ENCODE peak calls at places on chromosomes 5 and 9, in ten cellular contexts. H is nephron progenitor cell, P is Daoy, F is RPMI7951, X is neuronal stem cell, I is GM12864, Z is NCI-H1436 treated with DMSO at 0.1 percent for 48 hours, M is GM23338, N is omental fat pad, S is choroid plexus epithelial cell. U is an unnamed sample.

GRCh38 chr9:37988602-37989001 is 80.4 kb downstream of the SHB start:
- DNase-seq in H (no peak), P (no peak), F (no peak), X (no peak), I (no peak), Z (no peak), M (no peak), N (no peak), S (no peak), U (no peak)

GRCh38 chr9:22088372-22089063 is 79.4 kb upstream of the CDKN2B start:
- DNase-seq in H (no peak), P (no peak), F (no peak), X (no peak), I (no peak), Z (no peak), M (no peak), N (no peak), S (no peak), U (no peak)

GRCh38 chr9:237858-238345 is 23.2 kb downstream of the DOCK8 start:
- DNase-seq in H (no peak), P (no peak), F (no peak), X (no peak), I (no peak), Z (no peak), M (no peak), N (no peak), S (no peak), U (no peak)

GRCh38 chr5:119913425-119913824 is 284.1 kb downstream of the FAM170A start:
- DNase-seq in H (no peak), P (no peak), F (no peak), X (no peak), I (no peak), Z (no peak), M (peak; percentile 13), N (no peak), S (no peak), U (no peak)

GRCh38 chr5:151678146-151678545 is 8.6 kb downstream of the SPARC start:
- DNase-seq in H (no peak), P (no peak), F (peak; percentile 59), X (no peak), I (no peak), Z (no peak), M (no peak), N (no peak), S (peak; percentile 70), U (no peak)

GRCh38 chr9:81631213-81631745 is 58.1 kb downstream of the TLE1 start:
- DNase-seq in H (no peak), P (no peak), F (no peak), X (no peak), I (no peak), Z (no peak), M (no peak), N (no peak), S (no peak), U (no peak)

GRCh38 chr5:27311544-27311943 is 273.2 kb upstream of the CDH9 start:
- DNase-seq in H (no peak), P (no peak), F (peak; percentile 43), X (no peak), I (no peak), Z (no peak), M (peak; percentile 9), N (no peak), S (peak; percentile 48), U (no peak)

GRCh38 chr5:139667001-139667729 is 19.0 kb downstream of the CXXC5 start:
- DNase-seq in H (no peak), P (peak; percentile 78), F (peak; percentile 29), X (no peak), I (no peak), Z (no peak), M (no peak), N (no peak), S (no peak), U (no peak)

GRCh38 chr9:93268551-93269314 is 84.8 kb downstream of the WNK2 start:
- DNase-seq in H (no peak), P (peak; percentile 0), F (no peak), X (no peak), I (no peak), Z (peak; percentile 80), M (no peak), N (no peak), S (no peak), U (no peak)

GRCh38 chr5:134184155-134185135 is 7.7 kb upstream of the SKP1 start:
- DNase-seq in H (peak; percentile 78), P (peak; percentile 71), F (peak; percentile 54), X (peak; percentile 71), I (peak; percentile 39), Z (no peak), M (peak; percentile 87), N (peak; percentile 68), S (peak; percentile 72), U (peak; percentile 77)

GRCh38 chr9:124449381-124450151 is 685 bp upstream of the ADGRD2 start:
- DNase-seq in H (no peak), P (no peak), F (no peak), X (no peak), I (no peak), Z (no peak), M (no peak), N (no peak), S (no peak), U (peak; percentile 21)

GRCh38 chr9:34127035-34127948 is 794 bp upstream of the DCAF12 start:
- DNase-seq in H (no peak), P (no peak), F (no peak), X (no peak), I (no peak), Z (no peak), M (no peak), N (no peak), S (no peak), U (no peak)

GRCh38 chr9:133558191-133559126 is 24.0 kb downstream of the ADAMTSL2 start:
- DNase-seq in H (no peak), P (peak; percentile 88), F (peak; percentile 95), X (no peak), I (no peak), Z (no peak), M (no peak), N (no peak), S (peak; percentile 75), U (no peak)

GRCh38 chr9:126498331-126498730 is 115.4 kb upstream of the LMX1B start:
- DNase-seq in H (no peak), P (no peak), F (no peak), X (no peak), I (no peak), Z (no peak), M (no peak), N (no peak), S (no peak), U (peak; percentile 70)

GRCh38 chr5:1745190-1745805 is 54.3 kb downstream of the MRPL36 start:
- DNase-seq in H (peak; percentile 2), P (no peak), F (no peak), X (no peak), I (no peak), Z (no peak), M (no peak), N (no peak), S (no peak), U (peak; percentile 20)

GRCh38 chr5:149471406-149472183 is 79.6 kb downstream of the CSNK1A1 start:
- DNase-seq in H (no peak), P (peak; percentile 62), F (no peak), X (no peak), I (no peak), Z (no peak), M (no peak), N (no peak), S (no peak), U (peak; percentile 73)

GRCh38 chr5:65144136-65144871 is 337.4 kb downstream of the ADAMTS6 start:
- DNase-seq in H (no peak), P (no peak), F (no peak), X (no peak), I (no peak), Z (no peak), M (no peak), N (no peak), S (no peak), U (no peak)

GRCh38 chr9:26955222-26955903 is 849 bp upstream of the IFT74 start:
- DNase-seq in H (no peak), P (no peak), F (peak; percentile 46), X (no peak), I (no peak), Z (no peak), M (no peak), N (no peak), S (no peak), U (no peak)

GRCh38 chr5:36209664-36210063 is 32.1 kb downstream of the NADK2 start:
- DNase-seq in H (no peak), P (no peak), F (peak; percentile 4), X (no peak), I (no peak), Z (no peak), M (no peak), N (no peak), S (peak; percentile 20), U (no peak)

GRCh38 chr5:173832386-173832785 is 55.8 kb upstream of the CPEB4 start:
- DNase-seq in H (no peak), P (no peak), F (no peak), X (no peak), I (peak; percentile 54), Z (no peak), M (no peak), N (no peak), S (no peak), U (no peak)

GRCh38 chr5:143921525-143922311 is 109.8 kb downstream of the HMHB1 start:
- DNase-seq in H (no peak), P (peak; percentile 42), F (peak; percentile 69), X (no peak), I (no peak), Z (no peak), M (no peak), N (no peak), S (peak; percentile 91), U (no peak)

GRCh38 chr5:137393196-137393993 is 105.7 kb downstream of the SPOCK1 start:
- DNase-seq in H (no peak), P (no peak), F (peak; percentile 15), X (no peak), I (no peak), Z (no peak), M (no peak), N (no peak), S (no peak), U (no peak)

GRCh38 chr9:130139251-130139650 is 33.0 kb upstream of the NCS1 start:
- DNase-seq in H (no peak), P (no peak), F (peak; percentile 15), X (no peak), I (no peak), Z (peak; percentile 43), M (no peak), N (no peak), S (no peak), U (no peak)

GRCh38 chr5:54214747-54215146 is 95.6 kb downstream of the ARL15 start:
- DNase-seq in H (peak; percentile 58), P (no peak), F (no peak), X (no peak), I (no peak), Z (no peak), M (no peak), N (no peak), S (no peak), U (no peak)

GRCh38 chr9:88991066-88992030 is at the start of gene S1PR3:
- DNase-seq in H (peak; percentile 80), P (peak; percentile 68), F (peak; percentile 51), X (peak; percentile 72), I (no peak), Z (no peak), M (peak; percentile 77), N (no peak), S (peak; percentile 66), U (peak; percentile 80)

GRCh38 chr5:95098012-95098411 is 186.9 kb downstream of the MCTP1 start:
- DNase-seq in H (no peak), P (no peak), F (no peak), X (no peak), I (no peak), Z (no peak), M (no peak), N (no peak), S (no peak), U (no peak)

GRCh38 chr5:119032653-119033052 is 38.2 kb upstream of the DMXL1 start:
- DNase-seq in H (no peak), P (no peak), F (no peak), X (no peak), I (peak; percentile 43), Z (no peak), M (no peak), N (no peak), S (no peak), U (no peak)

GRCh38 chr5:157747173-157747758 is 3.8 kb downstream of the LSM11 start:
- DNase-seq in H (no peak), P (no peak), F (no peak), X (no peak), I (no peak), Z (no peak), M (no peak), N (no peak), S (no peak), U (no peak)